ENCODE peak calls at places on chromosomes 7 and 10, in four cellular contexts. S is GM12878, J is SK-N-SH, C is K562. N is an unnamed sample.

GRCh38 chr10:99520804-99521473 is 11.8 kb upstream of the NKX2-3 start:
- DNase-seq in C (no peak), J (no peak), S (no peak), N (no peak)

GRCh38 chr10:89505606-89506005 is 29.8 kb downstream of the SLC16A12 start:
- DNase-seq in S (no peak), J (no peak), C (no peak), N (no peak)

GRCh38 chr10:5871596-5871995 is 18.1 kb downstream of the ANKRD16 start:
- DNase-seq in S (no peak), J (no peak), C (no peak), N (no peak)

GRCh38 chr7:50555594-50556140 is 9.5 kb downstream of the DDC start:
- DNase-seq in J (no peak), C (no peak), S (no peak), N (no peak)

GRCh38 chr7:47190462-47190861 is 391.4 kb downstream of the TNS3 start:
- DNase-seq in S (no peak), C (no peak), J (peak), N (no peak)

GRCh38 chr7:50962962-50963374 is 180.3 kb upstream of the GRB10 start:
- DNase-seq in J (no peak), C (peak), S (no peak), N (no peak)

GRCh38 chr10:113780681-113781250 is 29.3 kb downstream of the PLEKHS1 start:
- DNase-seq in S (no peak), C (no peak), J (peak), N (no peak)

GRCh38 chr10:81532403-81532802 is 342.6 kb upstream of the NRG3 start:
- DNase-seq in S (no peak), C (no peak), J (no peak), N (no peak)

GRCh38 chr7:134690016-134690415 is 43.4 kb downstream of the BPGM start:
- DNase-seq in C (no peak), J (peak), S (no peak), N (no peak)

GRCh38 chr10:96672491-96673175 is 47.7 kb downstream of the PIK3AP1 start:
- DNase-seq in J (no peak), S (no peak), C (no peak), N (no peak)

GRCh38 chr10:62016477-62017140 is 115.1 kb downstream of the ARID5B start:
- DNase-seq in C (no peak), J (no peak), S (no peak), N (no peak)

GRCh38 chr10:54587973-54588372 is 213.1 kb downstream of the PCDH15 start:
- DNase-seq in C (no peak), S (no peak), J (no peak), N (no peak)

GRCh38 chr10:78761241-78761825 is 307.4 kb upstream of the ZMIZ1 start:
- DNase-seq in S (no peak), C (no peak), J (no peak), N (no peak)
- TF ChIP-seq USF1 in S (no peak), C (no peak), J (no peak), N (no peak)

GRCh38 chr10:100878291-100878910 is 34.4 kb upstream of the SLF2 start:
- DNase-seq in C (peak), J (peak), S (no peak), N (peak)
- TF ChIP-seq USF1 in C (no peak), J (no peak), S (no peak), N (no peak)

GRCh38 chr10:23171232-23171876 is 20.8 kb upstream of the PTF1A start:
- DNase-seq in J (no peak), C (peak), S (no peak), N (peak)

GRCh38 chr10:23172429-23172828 is 19.7 kb upstream of the PTF1A start:
- DNase-seq in C (no peak), S (no peak), J (peak), N (peak)

GRCh38 chr10:23174075-23174973 is 17.8 kb upstream of the PTF1A start:
- DNase-seq in S (no peak), J (no peak), C (no peak), N (peak)

GRCh38 chr10:23173549-23174074 is 18.5 kb upstream of the PTF1A start:
- DNase-seq in C (no peak), S (no peak), J (peak), N (peak)

DNA sequence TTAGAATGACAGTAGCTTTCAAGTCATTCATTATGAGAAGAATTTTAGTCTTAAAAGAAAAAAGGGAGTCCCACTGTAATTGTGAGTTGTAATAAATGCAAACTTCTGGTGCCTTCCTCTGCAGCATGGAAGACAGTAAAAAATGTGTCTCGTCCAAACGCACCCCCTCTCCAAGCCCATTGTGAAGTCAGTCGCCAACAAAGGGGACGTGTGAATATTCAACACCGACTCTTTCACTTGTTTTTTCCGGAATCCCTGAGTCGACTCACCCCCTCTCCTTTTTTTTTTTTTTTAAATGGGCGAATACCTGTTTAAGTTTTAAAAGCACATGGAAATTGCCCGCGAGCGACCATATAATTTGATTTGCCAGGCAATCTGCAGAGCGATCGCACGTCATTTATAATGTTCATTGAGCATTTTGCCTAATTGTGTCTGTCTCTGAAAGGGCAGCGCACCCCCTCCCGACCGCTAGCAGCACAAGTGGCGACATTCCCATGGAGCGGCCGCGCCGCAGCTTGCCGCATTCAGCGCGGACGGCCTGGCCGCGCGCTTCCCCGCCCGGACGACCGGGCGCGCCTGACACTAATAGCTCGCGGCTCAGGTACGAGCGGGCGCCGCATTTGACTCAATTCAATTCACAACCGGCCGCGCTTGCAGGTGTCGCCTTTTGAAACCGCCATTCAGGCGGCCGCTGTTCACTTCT is 19.1 kb upstream of the PTF1A start:
- DNase-seq in C (no peak), S (no peak), J (peak), N (peak)
- TF ChIP-seq USF1 in C (no peak), S (no peak), J (no peak), N (no peak)

GRCh38 chr7:70630647-70631457 is 501.1 kb upstream of the GALNT17 start:
- DNase-seq in C (no peak), S (no peak), J (no peak), N (no peak)
- TF ChIP-seq USF1 in C (no peak), S (no peak), J (no peak), N (no peak)

DNA sequence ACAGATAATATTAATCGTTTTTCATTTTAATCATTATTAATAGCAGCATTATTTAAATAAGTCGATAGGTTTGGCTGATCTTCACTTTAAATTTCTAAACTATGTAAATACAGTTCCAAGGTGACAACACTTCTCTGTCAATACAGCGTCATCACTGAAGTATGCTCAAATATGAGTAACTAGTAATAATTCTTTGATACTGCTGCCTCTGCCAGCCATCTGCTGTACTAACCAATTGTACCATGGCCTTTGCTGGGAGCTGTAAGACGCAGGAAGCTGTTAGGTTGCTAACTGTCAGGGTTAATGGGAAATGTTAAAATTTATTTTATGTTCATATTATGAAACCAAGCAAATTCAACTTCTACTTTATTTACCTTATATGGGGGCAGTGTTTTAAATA is 1650.5 kb upstream of the LRRTM3 start:
- DNase-seq in C (no peak), S (no peak), J (no peak), N (no peak)
- TF ChIP-seq USF1 in C (no peak), S (no peak), J (no peak), N (no peak)

GRCh38 chr7:99386584-99387238 is 12.2 kb downstream of the ARPC1B start:
- DNase-seq in S (no peak), C (peak), J (peak), N (no peak)

GRCh38 chr7:99383203-99383602 is 8.7 kb downstream of the ARPC1B start:
- DNase-seq in S (no peak), C (no peak), J (no peak), N (no peak)

GRCh38 chr7:99385564-99385963 is 11.0 kb downstream of the ARPC1B start:
- DNase-seq in S (no peak), J (no peak), C (no peak), N (no peak)

GRCh38 chr7:99383791-99384370 is 9.4 kb downstream of the ARPC1B start:
- DNase-seq in J (no peak), S (no peak), C (no peak), N (no peak)

GRCh38 chr7:99384523-99384922 is 10.0 kb downstream of the ARPC1B start:
- DNase-seq in S (no peak), C (no peak), J (no peak), N (no peak)
- TF ChIP-seq USF1 in S (no peak), C (no peak), J (no peak), N (no peak)

GRCh38 chr7:44959956-44960640 is 18.7 kb downstream of the MYO1G start:
- DNase-seq in J (peak), C (no peak), S (no peak), N (no peak)
- TF ChIP-seq USF1 in J (no peak), C (no peak), S (no peak), N (no peak)

N was measured in WTC11.